ENCODE peak calls at places on chromosomes 1 and 21, in ten cellular contexts. One of them, this sample, is unnamed. For H3K4me1, the result is how much of the 10 kb centered on the place peaks cover.

GRCh38 chr1:41776896-41777431 is 141.8 kb downstream of the HIVEP3 start:
- DNase-seq in heart left ventricle: no peak
- DNase-seq in adrenal gland: no peak
- DNase-seq in body of pancreas: peak
- DNase-seq in uterus: no peak
- DNase-seq in spleen: no peak
- DNase-seq in ovary: no peak
- DNase-seq in endothelial cell of umbilical vein: no peak
- DNase-seq in testis: no peak
- DNase-seq in sigmoid colon: no peak
- DNase-seq in this sample: no peak

GRCh38 chr21:35477622-35478021 is 428.5 kb upstream of the RUNX1 start:
- DNase-seq in heart left ventricle: no peak
- DNase-seq in adrenal gland: no peak
- DNase-seq in body of pancreas: no peak
- DNase-seq in uterus: no peak
- DNase-seq in spleen: no peak
- DNase-seq in ovary: no peak
- DNase-seq in endothelial cell of umbilical vein: no peak
- DNase-seq in testis: no peak
- DNase-seq in sigmoid colon: no peak
- DNase-seq in this sample: no peak

GRCh38 chr1:64505944-64506658 is 36.2 kb downstream of the CACHD1 start:
- DNase-seq in heart left ventricle: no peak
- DNase-seq in adrenal gland: peak
- DNase-seq in body of pancreas: peak
- DNase-seq in uterus: peak
- DNase-seq in spleen: no peak
- DNase-seq in ovary: no peak
- DNase-seq in endothelial cell of umbilical vein: no peak
- DNase-seq in testis: peak
- DNase-seq in sigmoid colon: no peak
- DNase-seq in this sample: peak

GRCh38 chr1:214570442-214570841 is 19.0 kb upstream of the PTPN14 start:
- DNase-seq in heart left ventricle: no peak
- DNase-seq in adrenal gland: no peak
- DNase-seq in body of pancreas: no peak
- DNase-seq in uterus: no peak
- DNase-seq in spleen: no peak
- DNase-seq in ovary: no peak
- DNase-seq in endothelial cell of umbilical vein: peak
- DNase-seq in testis: no peak
- DNase-seq in sigmoid colon: no peak
- DNase-seq in this sample: no peak

GRCh38 chr1:34985063-34985770 is at the start of gene TMEM35B:
- DNase-seq in heart left ventricle: peak
- DNase-seq in adrenal gland: peak
- DNase-seq in body of pancreas: peak
- DNase-seq in uterus: peak
- DNase-seq in spleen: peak
- DNase-seq in ovary: peak
- DNase-seq in endothelial cell of umbilical vein: peak
- DNase-seq in testis: peak
- DNase-seq in sigmoid colon: peak
- DNase-seq in this sample: peak

GRCh38 chr1:246597340-246597739 is 31.1 kb downstream of the CNST start:
- DNase-seq in heart left ventricle: peak
- DNase-seq in adrenal gland: peak
- DNase-seq in body of pancreas: peak
- DNase-seq in uterus: peak
- DNase-seq in spleen: no peak
- DNase-seq in ovary: no peak
- DNase-seq in endothelial cell of umbilical vein: peak
- DNase-seq in testis: no peak
- DNase-seq in sigmoid colon: peak
- DNase-seq in this sample: no peak

GRCh38 chr1:121443131-121443530 is 258.4 kb downstream of the SRGAP2C start:
- DNase-seq in heart left ventricle: no peak
- DNase-seq in adrenal gland: no peak
- DNase-seq in body of pancreas: no peak
- DNase-seq in uterus: no peak
- DNase-seq in spleen: no peak
- DNase-seq in ovary: no peak
- DNase-seq in endothelial cell of umbilical vein: peak
- DNase-seq in testis: no peak
- DNase-seq in sigmoid colon: no peak
- DNase-seq in this sample: no peak

GRCh38 chr1:41712081-41712480 is 206.6 kb downstream of the HIVEP3 start:
- DNase-seq in heart left ventricle: no peak
- DNase-seq in adrenal gland: no peak
- DNase-seq in body of pancreas: no peak
- DNase-seq in uterus: no peak
- DNase-seq in spleen: no peak
- DNase-seq in ovary: no peak
- DNase-seq in endothelial cell of umbilical vein: no peak
- DNase-seq in testis: no peak
- DNase-seq in sigmoid colon: no peak
- DNase-seq in this sample: no peak

GRCh38 chr1:115838805-115839705 is 1.9 kb downstream of the NHLH2 start:
- DNase-seq in heart left ventricle: no peak
- DNase-seq in adrenal gland: no peak
- DNase-seq in body of pancreas: peak
- DNase-seq in uterus: no peak
- DNase-seq in spleen: no peak
- DNase-seq in ovary: no peak
- DNase-seq in endothelial cell of umbilical vein: no peak
- DNase-seq in testis: peak
- DNase-seq in sigmoid colon: no peak
- DNase-seq in this sample: no peak

GRCh38 chr1:62070384-62071011 is 124.2 kb upstream of the L1TD1 start:
- DNase-seq in heart left ventricle: no peak
- DNase-seq in adrenal gland: peak
- DNase-seq in body of pancreas: no peak
- DNase-seq in uterus: no peak
- DNase-seq in spleen: no peak
- DNase-seq in ovary: no peak
- DNase-seq in endothelial cell of umbilical vein: peak
- DNase-seq in testis: no peak
- DNase-seq in sigmoid colon: no peak
- DNase-seq in this sample: no peak

GRCh38 chr1:3910769-3911520 is 10.9 kb upstream of the C1orf174 start:
- DNase-seq in heart left ventricle: peak
- DNase-seq in adrenal gland: peak
- DNase-seq in body of pancreas: peak
- DNase-seq in uterus: peak
- DNase-seq in spleen: peak
- DNase-seq in ovary: peak
- DNase-seq in endothelial cell of umbilical vein: peak
- DNase-seq in testis: peak
- DNase-seq in sigmoid colon: no peak
- DNase-seq in this sample: peak

GRCh38 chr1:59409986-59410385 is 113.1 kb downstream of the FGGY start:
- DNase-seq in heart left ventricle: no peak
- DNase-seq in adrenal gland: no peak
- DNase-seq in body of pancreas: no peak
- DNase-seq in uterus: no peak
- DNase-seq in spleen: no peak
- DNase-seq in ovary: no peak
- DNase-seq in endothelial cell of umbilical vein: no peak
- DNase-seq in testis: no peak
- DNase-seq in sigmoid colon: no peak
- DNase-seq in this sample: no peak

GRCh38 chr1:30416221-30416820 is 307.1 kb downstream of the MATN1 start:
- DNase-seq in heart left ventricle: peak
- DNase-seq in adrenal gland: no peak
- DNase-seq in body of pancreas: no peak
- DNase-seq in uterus: no peak
- DNase-seq in spleen: no peak
- DNase-seq in ovary: no peak
- DNase-seq in endothelial cell of umbilical vein: no peak
- DNase-seq in testis: no peak
- DNase-seq in sigmoid colon: peak
- DNase-seq in this sample: no peak

GRCh38 chr1:178651742-178652141 is 73.3 kb upstream of the RALGPS2 start:
- DNase-seq in heart left ventricle: peak
- DNase-seq in adrenal gland: no peak
- DNase-seq in body of pancreas: no peak
- DNase-seq in uterus: no peak
- DNase-seq in spleen: no peak
- DNase-seq in ovary: no peak
- DNase-seq in endothelial cell of umbilical vein: no peak
- DNase-seq in testis: no peak
- DNase-seq in sigmoid colon: no peak
- DNase-seq in this sample: no peak

GRCh38 chr1:188489336-188490112 is 1660.8 kb downstream of the PLA2G4A start:
- DNase-seq in heart left ventricle: no peak
- DNase-seq in adrenal gland: no peak
- DNase-seq in body of pancreas: no peak
- DNase-seq in uterus: no peak
- DNase-seq in spleen: no peak
- DNase-seq in ovary: no peak
- DNase-seq in endothelial cell of umbilical vein: peak
- DNase-seq in testis: no peak
- DNase-seq in sigmoid colon: no peak
- DNase-seq in this sample: no peak

GRCh38 chr1:59718064-59718988 is 96.4 kb upstream of the HOOK1 start:
- DNase-seq in heart left ventricle: no peak
- DNase-seq in adrenal gland: no peak
- DNase-seq in body of pancreas: no peak
- DNase-seq in uterus: no peak
- DNase-seq in spleen: no peak
- DNase-seq in ovary: no peak
- DNase-seq in endothelial cell of umbilical vein: no peak
- DNase-seq in testis: no peak
- DNase-seq in sigmoid colon: no peak
- DNase-seq in this sample: no peak

GRCh38 chr1:1678581-1679380 is 13.8 kb downstream of the SLC35E2B start:
- DNase-seq in heart left ventricle: no peak
- DNase-seq in adrenal gland: no peak
- DNase-seq in body of pancreas: no peak
- DNase-seq in uterus: no peak
- DNase-seq in spleen: peak
- DNase-seq in ovary: peak
- DNase-seq in endothelial cell of umbilical vein: no peak
- DNase-seq in testis: no peak
- DNase-seq in sigmoid colon: peak
- DNase-seq in this sample: peak

DNA sequence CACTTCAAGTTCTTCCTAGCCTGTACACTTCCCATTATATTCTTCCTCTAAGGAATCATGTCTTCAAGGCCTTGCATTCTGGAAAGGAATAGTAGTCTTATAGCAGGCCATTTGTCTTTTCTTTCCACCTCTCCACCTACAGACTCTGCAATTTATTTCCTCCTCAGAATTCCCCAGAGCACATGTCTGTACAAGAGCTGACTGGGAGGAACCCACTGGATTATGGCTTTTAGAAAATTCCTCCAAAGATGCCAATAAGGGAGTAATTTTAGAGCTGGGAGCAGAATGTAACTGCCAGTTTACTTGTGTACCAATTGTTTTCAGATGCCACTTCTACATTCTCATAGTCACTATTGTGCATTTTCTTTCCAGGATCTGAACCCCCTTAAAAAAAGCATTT is 3.4 kb upstream of the PSMG1 start:
- DNase-seq in heart left ventricle: no peak
- DNase-seq in adrenal gland: no peak
- DNase-seq in body of pancreas: no peak
- DNase-seq in uterus: no peak
- DNase-seq in spleen: no peak
- DNase-seq in ovary: no peak
- DNase-seq in endothelial cell of umbilical vein: no peak
- DNase-seq in testis: no peak
- DNase-seq in sigmoid colon: no peak
- DNase-seq in this sample: no peak
- TF ChIP-seq POLR2A in heart left ventricle: no peak
- TF ChIP-seq POLR2A in adrenal gland: no peak
- TF ChIP-seq POLR2A in body of pancreas: no peak
- TF ChIP-seq POLR2A in uterus: no peak
- TF ChIP-seq POLR2A in spleen: no peak
- TF ChIP-seq POLR2A in ovary: no peak
- TF ChIP-seq POLR2A in endothelial cell of umbilical vein: no peak
- TF ChIP-seq POLR2A in testis: no peak
- TF ChIP-seq POLR2A in sigmoid colon: no peak
- TF ChIP-seq POLR2A in this sample: no peak

DNA sequence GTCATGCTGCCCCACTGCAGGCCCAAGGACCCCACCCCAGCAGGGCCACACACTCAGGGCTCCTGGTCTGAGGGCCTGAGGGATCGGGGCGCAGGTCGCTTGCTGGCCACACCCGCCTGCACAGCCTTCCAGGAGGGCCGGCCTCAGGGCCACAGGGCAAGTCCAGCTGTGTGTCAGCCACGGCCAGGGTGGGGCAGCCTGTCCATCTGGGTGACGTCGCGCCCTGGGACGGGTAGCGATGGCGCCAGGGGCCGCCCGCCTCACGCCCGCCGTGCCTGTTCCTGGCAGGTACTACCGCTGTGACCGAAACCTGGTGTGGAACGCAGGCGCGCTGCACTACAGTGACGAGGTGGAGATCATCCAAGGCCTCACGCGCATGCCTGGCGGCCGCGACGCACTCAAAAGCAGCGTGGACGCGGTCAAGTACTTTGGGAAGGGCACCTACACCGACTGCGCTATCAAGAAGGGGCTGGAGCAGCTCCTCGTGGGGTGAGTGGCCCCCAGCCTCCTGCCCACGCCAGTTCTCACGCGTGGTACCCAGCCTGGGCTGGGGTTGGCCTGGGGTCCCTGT is 2.5 kb downstream of the COL6A1 start:
- DNase-seq in heart left ventricle: peak
- DNase-seq in adrenal gland: no peak
- DNase-seq in body of pancreas: peak
- DNase-seq in uterus: peak
- DNase-seq in spleen: peak
- DNase-seq in ovary: peak
- DNase-seq in endothelial cell of umbilical vein: no peak
- DNase-seq in testis: no peak
- DNase-seq in sigmoid colon: peak
- DNase-seq in this sample: no peak
- H3K4me1 ChIP-seq in heart left ventricle: under half
- H3K4me1 ChIP-seq in adrenal gland: under half
- H3K4me1 ChIP-seq in body of pancreas: under half
- H3K4me1 ChIP-seq in uterus: under half
- H3K4me1 ChIP-seq in spleen: under half
- H3K4me1 ChIP-seq in ovary: under half
- H3K4me1 ChIP-seq in endothelial cell of umbilical vein: under half
- H3K4me1 ChIP-seq in testis: under half
- H3K4me1 ChIP-seq in sigmoid colon: half or more
- H3K4me1 ChIP-seq in this sample: under half

GRCh38 chr1:45339694-45340558 is at the start of the genes MUTYH and TOE1:
- DNase-seq in heart left ventricle: peak
- DNase-seq in adrenal gland: peak
- DNase-seq in body of pancreas: peak
- DNase-seq in uterus: peak
- DNase-seq in spleen: peak
- DNase-seq in ovary: peak
- DNase-seq in endothelial cell of umbilical vein: peak
- DNase-seq in testis: peak
- DNase-seq in sigmoid colon: peak
- DNase-seq in this sample: peak
- TF ChIP-seq POLR2A in heart left ventricle: peak
- TF ChIP-seq POLR2A in adrenal gland: peak
- TF ChIP-seq POLR2A in body of pancreas: peak
- TF ChIP-seq POLR2A in uterus: peak
- TF ChIP-seq POLR2A in spleen: peak
- TF ChIP-seq POLR2A in ovary: peak
- TF ChIP-seq POLR2A in endothelial cell of umbilical vein: peak
- TF ChIP-seq POLR2A in testis: peak
- TF ChIP-seq POLR2A in sigmoid colon: peak
- TF ChIP-seq POLR2A in this sample: peak

GRCh38 chr1:184888505-184888904 is 85.8 kb downstream of the NIBAN1 start:
- DNase-seq in heart left ventricle: no peak
- DNase-seq in adrenal gland: no peak
- DNase-seq in body of pancreas: no peak
- DNase-seq in uterus: no peak
- DNase-seq in spleen: no peak
- DNase-seq in ovary: no peak
- DNase-seq in endothelial cell of umbilical vein: peak
- DNase-seq in testis: no peak
- DNase-seq in sigmoid colon: no peak
- DNase-seq in this sample: no peak
- H3K4me1 ChIP-seq in heart left ventricle: half or more
- H3K4me1 ChIP-seq in adrenal gland: under half
- H3K4me1 ChIP-seq in body of pancreas: under half
- H3K4me1 ChIP-seq in uterus: under half
- H3K4me1 ChIP-seq in spleen: under half
- H3K4me1 ChIP-seq in ovary: under half
- H3K4me1 ChIP-seq in endothelial cell of umbilical vein: under half
- H3K4me1 ChIP-seq in testis: under half
- H3K4me1 ChIP-seq in sigmoid colon: half or more
- H3K4me1 ChIP-seq in this sample: under half

This sample was measured in Peyer's patch.